ENCODE peak calls at places on chromosomes 6 and 20, in seven cellular contexts. H, W, I, G, J, B and S are unnamed samples.
A peak's percentile ranks its signal among the peaks of the same experiment; 100 is the strongest.

GRCh38 chr6:22765015-22765414 is 195.6 kb downstream of the HDGFL1 start:
- DNase-seq in H (no peak), W (no peak), I (no peak), G (no peak), J (no peak), B (peak; percentile 48), S (peak; percentile 51)

GRCh38 chr20:13947719-13948118 is 42.7 kb downstream of the SEL1L2 start:
- DNase-seq in H (no peak), W (no peak), I (no peak), G (no peak), J (no peak), B (no peak), S (no peak)

GRCh38 chr6:39114395-39114706 is 635 bp downstream of the SAYSD1 start:
- DNase-seq in H (no peak), W (no peak), I (peak; percentile 62), G (no peak), J (no peak), B (no peak), S (no peak)

GRCh38 chr20:1086273-1087213 is 31.9 kb upstream of the PSMF1 start:
- DNase-seq in H (no peak), W (no peak), I (no peak), G (no peak), J (no peak), B (no peak), S (no peak)

GRCh38 chr6:15872252-15873103 is 209.7 kb upstream of the DTNBP1 start:
- DNase-seq in H (no peak), W (no peak), I (no peak), G (no peak), J (no peak), B (peak; percentile 42), S (peak; percentile 50)

GRCh38 chr6:33143113-33143760 is 49.0 kb downstream of the COL11A2 start:
- DNase-seq in H (no peak), W (no peak), I (no peak), G (no peak), J (no peak), B (no peak), S (no peak)

GRCh38 chr6:47168176-47168575 is 126.0 kb upstream of the ADGRF1 start:
- DNase-seq in H (peak; percentile 50), W (no peak), I (peak; percentile 11), G (no peak), J (no peak), B (peak; percentile 96), S (peak; percentile 98)

GRCh38 chr6:105136433-105137350 is 43.1 kb downstream of the POPDC3 start:
- DNase-seq in H (peak; percentile 85), W (no peak), I (no peak), G (peak; percentile 5), J (no peak), B (peak; percentile 60), S (peak; percentile 30)

GRCh38 chr20:49982346-49983122 is at the start of gene SNAI1:
- DNase-seq in H (peak; percentile 87), W (peak; percentile 80), I (peak; percentile 51), G (peak; percentile 78), J (peak; percentile 80), B (peak; percentile 92), S (peak; percentile 91)

GRCh38 chr6:15317934-15318902 is 72.3 kb downstream of the JARID2 start:
- DNase-seq in H (no peak), W (no peak), I (no peak), G (no peak), J (no peak), B (no peak), S (no peak)

GRCh38 chr6:88952065-88952704 is 11.2 kb downstream of the RNGTT start:
- DNase-seq in H (no peak), W (no peak), I (no peak), G (no peak), J (no peak), B (peak; percentile 23), S (peak; percentile 52)

GRCh38 chr6:33903579-33903978 is 99.8 kb upstream of the MLN start:
- DNase-seq in H (no peak), W (no peak), I (no peak), G (no peak), J (no peak), B (no peak), S (no peak)

GRCh38 chr6:1388927-1389790 is at the start of gene FOXF2:
- DNase-seq in H (peak; percentile 53), W (no peak), I (no peak), G (no peak), J (no peak), B (no peak), S (no peak)

GRCh38 chr20:41848180-41848579 is 230.0 kb upstream of the CHD6 start:
- DNase-seq in H (no peak), W (no peak), I (peak; percentile 1), G (no peak), J (no peak), B (no peak), S (peak; percentile 15)

GRCh38 chr20:50020283-50020682 is 37.5 kb downstream of the SNAI1 start:
- DNase-seq in H (no peak), W (no peak), I (peak; percentile 83), G (no peak), J (no peak), B (no peak), S (peak; percentile 71)

GRCh38 chr6:111685058-111685457 is 79.4 kb upstream of the TRAF3IP2 start:
- DNase-seq in H (no peak), W (no peak), I (no peak), G (no peak), J (no peak), B (no peak), S (no peak)

GRCh38 chr20:53550590-53551187 is 43.0 kb downstream of the ZNF217 start:
- DNase-seq in H (no peak), W (no peak), I (peak; percentile 57), G (no peak), J (no peak), B (peak; percentile 71), S (no peak)

GRCh38 chr6:71345505-71345904 is 56.9 kb downstream of the OGFRL1 start:
- DNase-seq in H (no peak), W (no peak), I (no peak), G (no peak), J (no peak), B (no peak), S (no peak)